ENCODE peak calls at places on chromosome 15, in six cellular contexts. C is RPMI7951, G is endothelial cell, O is NCI-H1694, A is fibroblast of lung, B is progenitor cell of endocrine pancreas. Z is an unnamed sample.

GRCh38 chr15:58549013-58549779 is 117.4 kb downstream of the LIPC start:
- DNase-seq in C (peak), B (no peak), O (no peak), G (no peak), A (no peak), Z (no peak)

GRCh38 chr15:88888719-88889118 is 6.6 kb downstream of the HAPLN3 start:
- DNase-seq in G (no peak), O (no peak), C (no peak), B (no peak), A (no peak), Z (no peak)

GRCh38 chr15:48374472-48374871 is 43.2 kb downstream of the DUT start:
- DNase-seq in C (no peak), B (no peak), O (no peak), A (peak), G (no peak), Z (no peak)

GRCh38 chr15:92655178-92655995 is at the start of gene FAM174B:
- DNase-seq in G (peak), B (peak), C (no peak), A (peak), O (no peak), Z (peak)

GRCh38 chr15:80068578-80068977 is 9.1 kb downstream of the ZFAND6 start:
- DNase-seq in G (no peak), B (no peak), A (peak), C (peak), O (no peak), Z (no peak)

GRCh38 chr15:91022832-91023129 is 387 bp upstream of the VPS33B start:
- DNase-seq in A (no peak), C (no peak), B (no peak), O (no peak), G (no peak), Z (no peak)

GRCh38 chr15:25250906-25251622 is 187.8 kb downstream of the UBE3A start:
- DNase-seq in B (no peak), A (no peak), O (no peak), C (no peak), G (no peak), Z (no peak)

GRCh38 chr15:83929619-83930018 is 275.7 kb downstream of the ADAMTSL3 start:
- DNase-seq in B (no peak), C (no peak), A (no peak), G (no peak), O (no peak), Z (no peak)

GRCh38 chr15:89469331-89470107 is 26.9 kb downstream of the RHCG start:
- DNase-seq in G (no peak), C (no peak), B (no peak), O (peak), A (no peak), Z (peak)

GRCh38 chr15:74773329-74773728 is 8.6 kb upstream of the CSK start:
- DNase-seq in A (no peak), O (no peak), C (no peak), G (no peak), B (no peak), Z (no peak)

GRCh38 chr15:58431221-58432149 is at the start of gene LIPC:
- DNase-seq in B (no peak), O (no peak), G (no peak), A (no peak), C (no peak), Z (no peak)

GRCh38 chr15:78418681-78419080 is 19.3 kb upstream of the IREB2 start:
- DNase-seq in C (no peak), B (no peak), A (no peak), G (no peak), O (no peak), Z (no peak)

GRCh38 chr15:79394231-79394630 is 37.9 kb upstream of the MINAR1 start:
- DNase-seq in B (no peak), O (no peak), A (peak), G (no peak), C (no peak), Z (peak)

GRCh38 chr15:99181544-99181943 is 67.8 kb downstream of the TTC23 start:
- DNase-seq in O (no peak), B (no peak), G (no peak), A (no peak), C (no peak), Z (no peak)

Z was measured in Daoy.